ENCODE peak calls at places on chromosomes 11 and 22, in seven cellular contexts. One of them, this sample, is unnamed.
A peak's percentile ranks its signal among the peaks of the same experiment; 100 is the strongest.

GRCh38 chr22:25362215-25362882 is 142.9 kb downstream of the CRYBB2 start:
- DNase-seq in bronchial epithelial cell: peak; percentile 13
- DNase-seq in ascending aorta: peak; percentile 78
- DNase-seq in lower lobe of right lung: peak; percentile 64
- DNase-seq in cardiac muscle cell: peak; percentile 54
- DNase-seq in GM23338: peak; percentile 97
- DNase-seq in BE2C: peak; percentile 83
- DNase-seq in this sample: peak; percentile 90

GRCh38 chr11:103798029-103798428 is 238.4 kb upstream of the DDI1 start:
- DNase-seq in bronchial epithelial cell: no peak
- DNase-seq in ascending aorta: no peak
- DNase-seq in lower lobe of right lung: no peak
- DNase-seq in cardiac muscle cell: peak; percentile 94
- DNase-seq in GM23338: no peak
- DNase-seq in BE2C: no peak
- DNase-seq in this sample: no peak

GRCh38 chr11:112129656-112130055 is 34.2 kb downstream of the IL18 start:
- DNase-seq in bronchial epithelial cell: no peak
- DNase-seq in ascending aorta: no peak
- DNase-seq in lower lobe of right lung: no peak
- DNase-seq in cardiac muscle cell: no peak
- DNase-seq in GM23338: no peak
- DNase-seq in BE2C: no peak
- DNase-seq in this sample: no peak

GRCh38 chr11:77752518-77752917 is 68.0 kb downstream of the RSF1 start:
- DNase-seq in bronchial epithelial cell: no peak
- DNase-seq in ascending aorta: no peak
- DNase-seq in lower lobe of right lung: no peak
- DNase-seq in cardiac muscle cell: no peak
- DNase-seq in GM23338: peak; percentile 50
- DNase-seq in BE2C: no peak
- DNase-seq in this sample: no peak

GRCh38 chr22:25008666-25009065 is 56.1 kb downstream of the KIAA1671 start:
- DNase-seq in bronchial epithelial cell: no peak
- DNase-seq in ascending aorta: no peak
- DNase-seq in lower lobe of right lung: no peak
- DNase-seq in cardiac muscle cell: no peak
- DNase-seq in GM23338: no peak
- DNase-seq in BE2C: peak; percentile 55
- DNase-seq in this sample: no peak

GRCh38 chr11:28657378-28658030 is 549.3 kb downstream of the METTL15 start:
- DNase-seq in bronchial epithelial cell: peak; percentile 52
- DNase-seq in ascending aorta: no peak
- DNase-seq in lower lobe of right lung: no peak
- DNase-seq in cardiac muscle cell: peak; percentile 23
- DNase-seq in GM23338: no peak
- DNase-seq in BE2C: no peak
- DNase-seq in this sample: no peak

GRCh38 chr11:77503006-77503405 is 29.1 kb upstream of the PAK1 start:
- DNase-seq in bronchial epithelial cell: no peak
- DNase-seq in ascending aorta: no peak
- DNase-seq in lower lobe of right lung: no peak
- DNase-seq in cardiac muscle cell: peak; percentile 41
- DNase-seq in GM23338: no peak
- DNase-seq in BE2C: peak; percentile 87
- DNase-seq in this sample: no peak

GRCh38 chr11:104907521-104908185 is 9.4 kb upstream of the CASP12 start:
- DNase-seq in bronchial epithelial cell: no peak
- DNase-seq in ascending aorta: no peak
- DNase-seq in lower lobe of right lung: no peak
- DNase-seq in cardiac muscle cell: no peak
- DNase-seq in GM23338: no peak
- DNase-seq in BE2C: no peak
- DNase-seq in this sample: no peak

GRCh38 chr22:50208939-50209892 is 8.4 kb downstream of the SELENOO start:
- DNase-seq in bronchial epithelial cell: no peak
- DNase-seq in ascending aorta: no peak
- DNase-seq in lower lobe of right lung: peak; percentile 44
- DNase-seq in cardiac muscle cell: no peak
- DNase-seq in GM23338: no peak
- DNase-seq in BE2C: peak; percentile 19
- DNase-seq in this sample: peak; percentile 77

GRCh38 chr11:108875134-108875533 is 210.3 kb downstream of the DDX10 start:
- DNase-seq in bronchial epithelial cell: no peak
- DNase-seq in ascending aorta: no peak
- DNase-seq in lower lobe of right lung: no peak
- DNase-seq in cardiac muscle cell: no peak
- DNase-seq in GM23338: no peak
- DNase-seq in BE2C: no peak
- DNase-seq in this sample: no peak

GRCh38 chr22:50104149-50104548 is 14.3 kb downstream of the MOV10L1 start:
- DNase-seq in bronchial epithelial cell: no peak
- DNase-seq in ascending aorta: no peak
- DNase-seq in lower lobe of right lung: no peak
- DNase-seq in cardiac muscle cell: no peak
- DNase-seq in GM23338: no peak
- DNase-seq in BE2C: no peak
- DNase-seq in this sample: no peak

GRCh38 chr11:46554205-46555162 is 39.3 kb downstream of the AMBRA1 start:
- DNase-seq in bronchial epithelial cell: peak; percentile 93
- DNase-seq in ascending aorta: no peak
- DNase-seq in lower lobe of right lung: no peak
- DNase-seq in cardiac muscle cell: peak; percentile 81
- DNase-seq in GM23338: peak; percentile 31
- DNase-seq in BE2C: no peak
- DNase-seq in this sample: no peak

GRCh38 chr11:111918390-111919256 is at the start of gene C11orf52:
- DNase-seq in bronchial epithelial cell: peak; percentile 79
- DNase-seq in ascending aorta: peak; percentile 64
- DNase-seq in lower lobe of right lung: peak; percentile 79
- DNase-seq in cardiac muscle cell: peak; percentile 60
- DNase-seq in GM23338: peak; percentile 97
- DNase-seq in BE2C: no peak
- DNase-seq in this sample: peak; percentile 75

GRCh38 chr11:62664405-62665074 is 470 bp downstream of the C11orf98 start:
- DNase-seq in bronchial epithelial cell: peak; percentile 63
- DNase-seq in ascending aorta: no peak
- DNase-seq in lower lobe of right lung: peak; percentile 67
- DNase-seq in cardiac muscle cell: peak; percentile 57
- DNase-seq in GM23338: peak; percentile 88
- DNase-seq in BE2C: peak; percentile 45
- DNase-seq in this sample: peak; percentile 28

GRCh38 chr11:1567721-1568100 is 4.4 kb downstream of the DUSP8 start:
- DNase-seq in bronchial epithelial cell: no peak
- DNase-seq in ascending aorta: no peak
- DNase-seq in lower lobe of right lung: no peak
- DNase-seq in cardiac muscle cell: no peak
- DNase-seq in GM23338: no peak
- DNase-seq in BE2C: no peak
- DNase-seq in this sample: no peak

GRCh38 chr22:46598737-46599424 is 21.3 kb upstream of the GRAMD4 start:
- DNase-seq in bronchial epithelial cell: no peak
- DNase-seq in ascending aorta: no peak
- DNase-seq in lower lobe of right lung: peak; percentile 65
- DNase-seq in cardiac muscle cell: peak; percentile 55
- DNase-seq in GM23338: no peak
- DNase-seq in BE2C: no peak
- DNase-seq in this sample: peak; percentile 81

GRCh38 chr11:65262775-65263174 is 1.0 kb downstream of the POLA2 start:
- DNase-seq in bronchial epithelial cell: no peak
- DNase-seq in ascending aorta: no peak
- DNase-seq in lower lobe of right lung: no peak
- DNase-seq in cardiac muscle cell: no peak
- DNase-seq in GM23338: no peak
- DNase-seq in BE2C: no peak
- DNase-seq in this sample: no peak

GRCh38 chr11:63901660-63902059 is 15.3 kb downstream of the RCOR2 start:
- DNase-seq in bronchial epithelial cell: no peak
- DNase-seq in ascending aorta: no peak
- DNase-seq in lower lobe of right lung: no peak
- DNase-seq in cardiac muscle cell: peak; percentile 35
- DNase-seq in GM23338: peak; percentile 64
- DNase-seq in BE2C: no peak
- DNase-seq in this sample: no peak

GRCh38 chr11:91081440-91082088 is 858.7 kb upstream of the CHORDC1 start:
- DNase-seq in bronchial epithelial cell: peak; percentile 82
- DNase-seq in ascending aorta: peak; percentile 61
- DNase-seq in lower lobe of right lung: no peak
- DNase-seq in cardiac muscle cell: peak; percentile 56
- DNase-seq in GM23338: no peak
- DNase-seq in BE2C: peak; percentile 24
- DNase-seq in this sample: no peak

GRCh38 chr11:115623021-115623451 is 118.8 kb upstream of the CADM1 start:
- DNase-seq in bronchial epithelial cell: peak; percentile 81
- DNase-seq in ascending aorta: peak; percentile 87
- DNase-seq in lower lobe of right lung: peak; percentile 57
- DNase-seq in cardiac muscle cell: peak; percentile 95
- DNase-seq in GM23338: no peak
- DNase-seq in BE2C: no peak
- DNase-seq in this sample: peak; percentile 57

GRCh38 chr11:129785383-129786111 is 30.1 kb upstream of the TMEM45B start:
- DNase-seq in bronchial epithelial cell: peak; percentile 50
- DNase-seq in ascending aorta: no peak
- DNase-seq in lower lobe of right lung: no peak
- DNase-seq in cardiac muscle cell: peak; percentile 33
- DNase-seq in GM23338: peak; percentile 39
- DNase-seq in BE2C: no peak
- DNase-seq in this sample: no peak

GRCh38 chr22:49678137-49678841 is 149.4 kb downstream of the BRD1 start:
- DNase-seq in bronchial epithelial cell: no peak
- DNase-seq in ascending aorta: no peak
- DNase-seq in lower lobe of right lung: peak; percentile 9
- DNase-seq in cardiac muscle cell: no peak
- DNase-seq in GM23338: no peak
- DNase-seq in BE2C: no peak
- DNase-seq in this sample: no peak

GRCh38 chr22:41364233-41364632 is 17.5 kb upstream of the TEF start:
- DNase-seq in bronchial epithelial cell: no peak
- DNase-seq in ascending aorta: no peak
- DNase-seq in lower lobe of right lung: no peak
- DNase-seq in cardiac muscle cell: no peak
- DNase-seq in GM23338: no peak
- DNase-seq in BE2C: no peak
- DNase-seq in this sample: peak; percentile 72

GRCh38 chr11:108734956-108735559 is 70.2 kb downstream of the DDX10 start:
- DNase-seq in bronchial epithelial cell: peak; percentile 52
- DNase-seq in ascending aorta: no peak
- DNase-seq in lower lobe of right lung: no peak
- DNase-seq in cardiac muscle cell: peak; percentile 29
- DNase-seq in GM23338: peak; percentile 57
- DNase-seq in BE2C: no peak
- DNase-seq in this sample: no peak

GRCh38 chr11:57551941-57552340 is 14.5 kb downstream of the SMTNL1 start:
- DNase-seq in bronchial epithelial cell: no peak
- DNase-seq in ascending aorta: no peak
- DNase-seq in lower lobe of right lung: no peak
- DNase-seq in cardiac muscle cell: no peak
- DNase-seq in GM23338: no peak
- DNase-seq in BE2C: no peak
- DNase-seq in this sample: no peak

GRCh38 chr11:57555393-57555792 is 12.1 kb downstream of the UBE2L6 start:
- DNase-seq in bronchial epithelial cell: no peak
- DNase-seq in ascending aorta: no peak
- DNase-seq in lower lobe of right lung: no peak
- DNase-seq in cardiac muscle cell: no peak
- DNase-seq in GM23338: no peak
- DNase-seq in BE2C: no peak
- DNase-seq in this sample: no peak

GRCh38 chr11:57556041-57556440 is 11.4 kb downstream of the UBE2L6 start:
- DNase-seq in bronchial epithelial cell: peak; percentile 36
- DNase-seq in ascending aorta: no peak
- DNase-seq in lower lobe of right lung: no peak
- DNase-seq in cardiac muscle cell: no peak
- DNase-seq in GM23338: no peak
- DNase-seq in BE2C: no peak
- DNase-seq in this sample: no peak

GRCh38 chr11:57549983-57550382 is 12.6 kb downstream of the SMTNL1 start:
- DNase-seq in bronchial epithelial cell: no peak
- DNase-seq in ascending aorta: no peak
- DNase-seq in lower lobe of right lung: no peak
- DNase-seq in cardiac muscle cell: no peak
- DNase-seq in GM23338: no peak
- DNase-seq in BE2C: no peak
- DNase-seq in this sample: no peak

DNA sequence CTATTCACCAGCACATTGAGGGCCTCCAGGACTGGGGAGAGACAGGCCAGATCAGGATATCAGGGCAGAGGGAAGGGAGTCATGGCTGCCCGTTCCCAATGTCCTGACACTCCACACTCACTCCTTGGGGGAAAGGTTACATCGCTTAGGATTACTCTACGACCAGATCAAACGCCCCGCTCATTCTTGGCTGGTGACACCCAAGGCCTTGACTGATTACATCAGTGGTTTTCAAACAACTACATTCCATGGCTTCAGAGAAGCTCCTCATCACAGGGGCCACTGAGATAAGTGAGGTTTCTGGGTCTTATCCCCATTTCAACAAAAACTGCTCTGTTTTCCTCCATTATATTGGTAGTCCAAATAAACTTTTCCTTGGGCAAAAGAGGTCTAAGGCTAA is 15.0 kb downstream of the UBE2L6 start:
- DNase-seq in bronchial epithelial cell: no peak
- DNase-seq in ascending aorta: no peak
- DNase-seq in lower lobe of right lung: no peak
- DNase-seq in cardiac muscle cell: no peak
- DNase-seq in GM23338: no peak
- DNase-seq in BE2C: no peak
- DNase-seq in this sample: no peak
- H3K36me3 ChIP-seq in bronchial epithelial cell: no peaks in the 10 kb centered on the region
- H3K36me3 ChIP-seq in ascending aorta: peaks cover 78% of the 10 kb centered on the region
- H3K36me3 ChIP-seq in lower lobe of right lung: peaks cover 96% of the 10 kb centered on the region
- H3K36me3 ChIP-seq in cardiac muscle cell: peaks cover 32% of the 10 kb centered on the region
- H3K36me3 ChIP-seq in GM23338: no peaks in the 10 kb centered on the region
- H3K36me3 ChIP-seq in BE2C: no peaks in the 10 kb centered on the region
- H3K36me3 ChIP-seq in this sample: peaks cover 100% of the 10 kb centered on the region

GRCh38 chr11:61113209-61113608 is 10.9 kb downstream of the CD5 start:
- DNase-seq in bronchial epithelial cell: no peak
- DNase-seq in ascending aorta: no peak
- DNase-seq in lower lobe of right lung: no peak
- DNase-seq in cardiac muscle cell: no peak
- DNase-seq in GM23338: no peak
- DNase-seq in BE2C: no peak
- DNase-seq in this sample: no peak
- H3K36me3 ChIP-seq in bronchial epithelial cell: no peaks in the 10 kb centered on the region
- H3K36me3 ChIP-seq in ascending aorta: no peaks in the 10 kb centered on the region
- H3K36me3 ChIP-seq in lower lobe of right lung: no peaks in the 10 kb centered on the region
- H3K36me3 ChIP-seq in cardiac muscle cell: no peaks in the 10 kb centered on the region
- H3K36me3 ChIP-seq in GM23338: no peaks in the 10 kb centered on the region
- H3K36me3 ChIP-seq in BE2C: no peaks in the 10 kb centered on the region
- H3K36me3 ChIP-seq in this sample: no peaks in the 10 kb centered on the region

GRCh38 chr11:32704261-32704660 is 90.2 kb downstream of the CCDC73 start:
- DNase-seq in bronchial epithelial cell: no peak
- DNase-seq in ascending aorta: no peak
- DNase-seq in lower lobe of right lung: no peak
- DNase-seq in cardiac muscle cell: no peak
- DNase-seq in GM23338: no peak
- DNase-seq in BE2C: no peak
- DNase-seq in this sample: no peak

GRCh38 chr11:32698579-32698978 is 95.9 kb downstream of the CCDC73 start:
- DNase-seq in bronchial epithelial cell: no peak
- DNase-seq in ascending aorta: no peak
- DNase-seq in lower lobe of right lung: no peak
- DNase-seq in cardiac muscle cell: no peak
- DNase-seq in GM23338: no peak
- DNase-seq in BE2C: no peak
- DNase-seq in this sample: no peak
- H3K36me3 ChIP-seq in bronchial epithelial cell: no peaks in the 10 kb centered on the region
- H3K36me3 ChIP-seq in ascending aorta: no peaks in the 10 kb centered on the region
- H3K36me3 ChIP-seq in lower lobe of right lung: no peaks in the 10 kb centered on the region
- H3K36me3 ChIP-seq in cardiac muscle cell: no peaks in the 10 kb centered on the region
- H3K36me3 ChIP-seq in GM23338: no peaks in the 10 kb centered on the region
- H3K36me3 ChIP-seq in BE2C: no peaks in the 10 kb centered on the region
- H3K36me3 ChIP-seq in this sample: no peaks in the 10 kb centered on the region

GRCh38 chr22:42801537-42802165 is 55.4 kb downstream of the ARFGAP3 start:
- DNase-seq in bronchial epithelial cell: no peak
- DNase-seq in ascending aorta: peak; percentile 42
- DNase-seq in lower lobe of right lung: no peak
- DNase-seq in cardiac muscle cell: no peak
- DNase-seq in GM23338: no peak
- DNase-seq in BE2C: no peak
- DNase-seq in this sample: no peak
- H3K36me3 ChIP-seq in bronchial epithelial cell: peaks cover 21% of the 10 kb centered on the region
- H3K36me3 ChIP-seq in ascending aorta: peaks cover 67% of the 10 kb centered on the region
- H3K36me3 ChIP-seq in lower lobe of right lung: peaks cover 85% of the 10 kb centered on the region
- H3K36me3 ChIP-seq in cardiac muscle cell: peaks cover 29% of the 10 kb centered on the region
- H3K36me3 ChIP-seq in GM23338: no peaks in the 10 kb centered on the region
- H3K36me3 ChIP-seq in BE2C: peaks cover 5% of the 10 kb centered on the region
- H3K36me3 ChIP-seq in this sample: no peaks in the 10 kb centered on the region

This sample was measured in left lung.